ENCODE peak calls at places on chromosomes 7 and 10, in four cellular contexts. One of them, this sample, is unnamed.

GRCh38 chr10:120593693-120594092 is 136.7 kb downstream of the PLPP4 start:
- DNase-seq in mesendoderm: no peak
- DNase-seq in T-helper 9 cell: no peak
- DNase-seq in NCI-H1417: no peak
- DNase-seq in this sample: peak

GRCh38 chr7:33776791-33777190 is 128.5 kb upstream of the BMPER start:
- DNase-seq in mesendoderm: no peak
- DNase-seq in T-helper 9 cell: no peak
- DNase-seq in NCI-H1417: no peak
- DNase-seq in this sample: peak

GRCh38 chr7:25167262-25167843 is 42.3 kb upstream of the CYCS start:
- DNase-seq in mesendoderm: no peak
- DNase-seq in T-helper 9 cell: no peak
- DNase-seq in NCI-H1417: peak
- DNase-seq in this sample: no peak

GRCh38 chr7:32506266-32507054 is 11.2 kb downstream of the AVL9 start:
- DNase-seq in mesendoderm: no peak
- DNase-seq in T-helper 9 cell: no peak
- DNase-seq in NCI-H1417: no peak
- DNase-seq in this sample: peak

GRCh38 chr7:24956021-24956420 is 24.0 kb downstream of the OSBPL3 start:
- DNase-seq in mesendoderm: no peak
- DNase-seq in T-helper 9 cell: no peak
- DNase-seq in NCI-H1417: no peak
- DNase-seq in this sample: no peak

GRCh38 chr10:119315128-119316001 is 108.0 kb downstream of the GRK5 start:
- DNase-seq in mesendoderm: peak
- DNase-seq in T-helper 9 cell: peak
- DNase-seq in NCI-H1417: no peak
- DNase-seq in this sample: peak

GRCh38 chr10:22491931-22492615 is 146.8 kb downstream of the SPAG6 start:
- DNase-seq in mesendoderm: no peak
- DNase-seq in T-helper 9 cell: no peak
- DNase-seq in NCI-H1417: no peak
- DNase-seq in this sample: no peak

GRCh38 chr10:3754727-3755439 is 30.1 kb downstream of the KLF6 start:
- DNase-seq in mesendoderm: peak
- DNase-seq in T-helper 9 cell: no peak
- DNase-seq in NCI-H1417: no peak
- DNase-seq in this sample: no peak

GRCh38 chr10:7579681-7580080 is 87.1 kb downstream of the ITIH5 start:
- DNase-seq in mesendoderm: no peak
- DNase-seq in T-helper 9 cell: no peak
- DNase-seq in NCI-H1417: no peak
- DNase-seq in this sample: no peak

GRCh38 chr10:62049815-62050626 is 148.5 kb downstream of the ARID5B start:
- DNase-seq in mesendoderm: no peak
- DNase-seq in T-helper 9 cell: no peak
- DNase-seq in NCI-H1417: no peak
- DNase-seq in this sample: peak

GRCh38 chr7:44211126-44211675 is 10.4 kb downstream of the YKT6 start:
- DNase-seq in mesendoderm: no peak
- DNase-seq in T-helper 9 cell: no peak
- DNase-seq in NCI-H1417: no peak
- DNase-seq in this sample: no peak

GRCh38 chr10:6044651-6045599 is 17.2 kb downstream of the IL2RA start:
- DNase-seq in mesendoderm: no peak
- DNase-seq in T-helper 9 cell: no peak
- DNase-seq in NCI-H1417: no peak
- DNase-seq in this sample: no peak

GRCh38 chr7:148507741-148508285 is 82.8 kb upstream of the C7orf33 start:
- DNase-seq in mesendoderm: no peak
- DNase-seq in T-helper 9 cell: no peak
- DNase-seq in NCI-H1417: no peak
- DNase-seq in this sample: no peak

GRCh38 chr10:107733731-107734130 is 569.2 kb upstream of the SORCS1 start:
- DNase-seq in mesendoderm: no peak
- DNase-seq in T-helper 9 cell: no peak
- DNase-seq in NCI-H1417: no peak
- DNase-seq in this sample: no peak

GRCh38 chr7:35694161-35694783 is 663 bp downstream of the HERPUD2 start:
- DNase-seq in mesendoderm: no peak
- DNase-seq in T-helper 9 cell: no peak
- DNase-seq in NCI-H1417: no peak
- DNase-seq in this sample: peak

GRCh38 chr7:106365252-106366005 is 80.6 kb upstream of the NAMPT start:
- DNase-seq in mesendoderm: no peak
- DNase-seq in T-helper 9 cell: no peak
- DNase-seq in NCI-H1417: no peak
- DNase-seq in this sample: no peak

GRCh38 chr10:97081621-97082235 is 104.0 kb downstream of the SLIT1 start:
- DNase-seq in mesendoderm: peak
- DNase-seq in T-helper 9 cell: peak
- DNase-seq in NCI-H1417: no peak
- DNase-seq in this sample: peak

GRCh38 chr7:6367701-6368211 is 80.0 kb downstream of the DAGLB start:
- DNase-seq in mesendoderm: no peak
- DNase-seq in T-helper 9 cell: no peak
- DNase-seq in NCI-H1417: no peak
- DNase-seq in this sample: no peak

GRCh38 chr7:152865011-152865410 is 105.5 kb downstream of the ACTR3B start:
- DNase-seq in mesendoderm: no peak
- DNase-seq in T-helper 9 cell: no peak
- DNase-seq in NCI-H1417: no peak
- DNase-seq in this sample: no peak

GRCh38 chr10:75658915-75659314 is 227.5 kb downstream of the LRMDA start:
- DNase-seq in mesendoderm: no peak
- DNase-seq in T-helper 9 cell: no peak
- DNase-seq in NCI-H1417: no peak
- DNase-seq in this sample: no peak